ENCODE peak calls at places on chromosomes 13 and 19, in six cellular contexts. L is IMR-90, C is mesenchymal stem cell, V is H1, N is trophoblast cell, I is neuronal stem cell. J is an unnamed sample.

GRCh38 chr19:33780746-33781145 is 15.9 kb upstream of the KCTD15 start:
- DNase-seq in L (no peak), C (no peak), V (no peak), N (no peak), I (no peak), J (no peak)

GRCh38 chr13:101751488-101751887 is 299.0 kb downstream of the ITGBL1 start:
- DNase-seq in L (peak), C (peak), V (no peak), N (peak), I (no peak), J (no peak)

GRCh38 chr19:56617531-56617930 is 22.4 kb downstream of the ZNF71 start:
- DNase-seq in L (no peak), C (no peak), V (no peak), N (no peak), I (no peak), J (no peak)

GRCh38 chr19:3980353-3981251 is 4.7 kb downstream of the EEF2 start:
- DNase-seq in L (no peak), C (no peak), V (no peak), N (no peak), I (no peak), J (peak)

GRCh38 chr13:103517066-103517767 is 451.0 kb upstream of the SLC10A2 start:
- DNase-seq in L (no peak), C (no peak), V (no peak), N (no peak), I (no peak), J (no peak)

GRCh38 chr19:18700501-18701249 is 17.2 kb downstream of the CRTC1 start:
- DNase-seq in L (peak), C (peak), V (no peak), N (peak), I (peak), J (peak)

GRCh38 chr13:42354246-42355117 is 82.5 kb downstream of the AKAP11 start:
- DNase-seq in L (peak), C (peak), V (no peak), N (no peak), I (no peak), J (no peak)

GRCh38 chr13:76596216-76596615 is 290.0 kb downstream of the KCTD12 start:
- DNase-seq in L (no peak), C (no peak), V (no peak), N (peak), I (no peak), J (no peak)

GRCh38 chr13:103022328-103022727 is 43.9 kb downstream of the SLC10A2 start:
- DNase-seq in L (no peak), C (no peak), V (no peak), N (peak), I (no peak), J (no peak)

GRCh38 chr13:30819136-30819875 is 84.0 kb downstream of the ALOX5AP start:
- DNase-seq in L (no peak), C (peak), V (no peak), N (no peak), I (no peak), J (no peak)

GRCh38 chr19:55069137-55069858 is 6.3 kb upstream of the RDH13 start:
- DNase-seq in L (no peak), C (peak), V (no peak), N (peak), I (no peak), J (peak)

GRCh38 chr19:47097396-47098217 is 16.0 kb downstream of the ZC3H4 start:
- DNase-seq in L (no peak), C (no peak), V (no peak), N (no peak), I (no peak), J (no peak)

GRCh38 chr13:28820099-28821051 is at the start of gene MTUS2:
- DNase-seq in L (no peak), C (peak), V (no peak), N (peak), I (peak), J (peak)

GRCh38 chr13:46172531-46172991 is 9.4 kb downstream of the LCP1 start:
- DNase-seq in L (no peak), C (no peak), V (no peak), N (peak), I (no peak), J (no peak)

GRCh38 chr19:28402701-28403290 is 810.2 kb downstream of the UQCRFS1 start:
- DNase-seq in L (no peak), C (no peak), V (no peak), N (no peak), I (no peak), J (no peak)

GRCh38 chr19:47660435-47660832 is 51.5 kb downstream of the BICRA start:
- DNase-seq in L (no peak), C (no peak), V (no peak), N (peak), I (no peak), J (no peak)

GRCh38 chr19:42158926-42159325 is 26.7 kb upstream of the POU2F2 start:
- DNase-seq in L (no peak), C (no peak), V (no peak), N (no peak), I (no peak), J (no peak)

GRCh38 chr13:35699181-35699580 is 222.7 kb upstream of the MAB21L1 start:
- DNase-seq in L (peak), C (no peak), V (no peak), N (peak), I (no peak), J (no peak)

GRCh38 chr19:5131866-5132561 is 163.1 kb downstream of the KDM4B start:
- DNase-seq in L (no peak), C (no peak), V (no peak), N (peak), I (peak), J (no peak)

GRCh38 chr19:34173145-34173956 is 1.0 kb downstream of the LSM14A start:
- DNase-seq in L (peak), C (peak), V (peak), N (peak), I (peak), J (peak)

GRCh38 chr19:19711934-19712828 is 20.7 kb downstream of the ZNF14 start:
- DNase-seq in L (no peak), C (peak), V (no peak), N (no peak), I (no peak), J (no peak)

GRCh38 chr19:11624064-11624463 is 26.8 kb downstream of the ZNF627 start:
- DNase-seq in L (peak), C (peak), V (no peak), N (no peak), I (no peak), J (no peak)

GRCh38 chr19:1746401-1747284 is 6.7 kb upstream of the ONECUT3 start:
- DNase-seq in L (peak), C (peak), V (peak), N (no peak), I (no peak), J (no peak)

GRCh38 chr19:15529774-15530372 is 21.5 kb downstream of the CYP4F22 start:
- DNase-seq in L (no peak), C (no peak), V (no peak), N (peak), I (no peak), J (no peak)

GRCh38 chr13:42525035-42525504 is 48.9 kb upstream of the TNFSF11 start:
- DNase-seq in L (no peak), C (peak), V (no peak), N (no peak), I (no peak), J (no peak)

GRCh38 chr13:73303858-73304257 is 245.1 kb downstream of the KLF5 start:
- DNase-seq in L (peak), C (no peak), V (peak), N (no peak), I (no peak), J (peak)

GRCh38 chr13:73945871-73946270 is 188.3 kb downstream of the KLF12 start:
- DNase-seq in L (no peak), C (no peak), V (no peak), N (no peak), I (peak), J (no peak)

GRCh38 chr13:21517576-21517975 is 58.5 kb upstream of the ZDHHC20 start:
- DNase-seq in L (no peak), C (no peak), V (no peak), N (no peak), I (no peak), J (no peak)

GRCh38 chr13:49443327-49443688 is 556 bp downstream of the CAB39L start:
- DNase-seq in L (peak), C (no peak), V (no peak), N (peak), I (peak), J (no peak)

GRCh38 chr13:24222756-24223155 is 62.2 kb downstream of the SPATA13 start:
- DNase-seq in L (no peak), C (no peak), V (no peak), N (no peak), I (no peak), J (no peak)

GRCh38 chr13:24223341-24224231 is 63.1 kb downstream of the SPATA13 start:
- DNase-seq in L (no peak), C (no peak), V (no peak), N (no peak), I (no peak), J (no peak)

GRCh38 chr13:24225062-24225461 is 64.5 kb downstream of the SPATA13 start:
- DNase-seq in L (no peak), C (no peak), V (no peak), N (no peak), I (no peak), J (no peak)

GRCh38 chr13:24225930-24226329 is 65.4 kb downstream of the SPATA13 start:
- DNase-seq in L (no peak), C (no peak), V (no peak), N (no peak), I (no peak), J (peak)

GRCh38 chr13:24224232-24224680 is 63.7 kb downstream of the SPATA13 start:
- DNase-seq in L (no peak), C (no peak), V (no peak), N (no peak), I (no peak), J (no peak)
- H3K9ac ChIP-seq in L (no peak), C (no peak), V (no peak), N (no peak), I (no peak), J (no peak)

DNA sequence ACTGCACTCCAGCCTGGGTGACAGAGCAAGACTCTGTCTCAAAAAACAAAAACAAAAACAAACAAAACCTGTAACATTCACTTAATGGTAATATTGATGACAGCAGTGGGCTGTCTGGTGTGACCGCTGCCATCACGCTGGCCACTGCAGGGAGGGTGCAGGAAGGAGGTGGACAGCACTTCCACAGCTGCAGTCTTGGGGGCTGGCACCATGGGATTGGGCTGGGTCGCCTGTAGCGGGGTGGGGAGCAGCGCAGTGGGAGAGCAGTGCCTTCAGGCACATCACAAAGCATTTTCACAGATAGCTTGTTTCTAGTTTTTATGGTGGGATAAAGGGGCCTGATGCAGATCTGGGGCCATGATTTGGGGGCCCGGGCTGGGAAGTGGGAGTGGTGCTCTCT is 5.3 kb downstream of the IGFL4 start:
- DNase-seq in L (no peak), C (no peak), V (no peak), N (no peak), I (no peak), J (no peak)
- H3K23ac ChIP-seq in L (no peak), C (no peak), V (no peak), N (no peak), I (no peak), J (no peak)

DNA sequence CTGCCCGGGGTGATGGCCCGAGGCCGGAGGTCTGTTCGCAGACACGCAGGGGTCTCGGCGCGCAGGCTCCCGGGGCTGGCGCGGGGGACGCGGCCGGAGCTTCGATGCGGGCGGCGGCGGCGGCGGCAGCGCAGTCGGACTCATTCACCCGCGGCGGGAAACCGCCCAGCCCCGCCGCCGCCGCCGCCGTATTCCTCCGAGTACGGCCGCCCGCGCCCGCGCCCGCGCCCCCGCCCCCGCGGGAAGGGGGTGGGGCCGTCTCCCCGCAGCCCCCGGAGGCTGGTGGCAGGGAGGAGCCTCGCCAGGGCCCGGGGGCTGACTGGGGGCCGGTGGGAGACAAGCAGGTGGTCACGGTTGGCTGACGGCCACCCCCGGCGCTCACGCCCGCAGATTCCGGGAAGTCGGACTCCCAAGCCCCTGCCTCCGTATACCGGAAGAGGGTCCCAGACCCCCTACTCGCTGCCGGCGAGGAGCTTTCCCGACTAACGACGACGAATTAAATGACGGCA is at the start of gene C2CD4C:
- DNase-seq in L (no peak), C (peak), V (no peak), N (peak), I (no peak), J (peak)
- H2AFZ ChIP-seq in L (peak), C (peak), V (no peak), N (no peak), I (peak), J (no peak)

DNA sequence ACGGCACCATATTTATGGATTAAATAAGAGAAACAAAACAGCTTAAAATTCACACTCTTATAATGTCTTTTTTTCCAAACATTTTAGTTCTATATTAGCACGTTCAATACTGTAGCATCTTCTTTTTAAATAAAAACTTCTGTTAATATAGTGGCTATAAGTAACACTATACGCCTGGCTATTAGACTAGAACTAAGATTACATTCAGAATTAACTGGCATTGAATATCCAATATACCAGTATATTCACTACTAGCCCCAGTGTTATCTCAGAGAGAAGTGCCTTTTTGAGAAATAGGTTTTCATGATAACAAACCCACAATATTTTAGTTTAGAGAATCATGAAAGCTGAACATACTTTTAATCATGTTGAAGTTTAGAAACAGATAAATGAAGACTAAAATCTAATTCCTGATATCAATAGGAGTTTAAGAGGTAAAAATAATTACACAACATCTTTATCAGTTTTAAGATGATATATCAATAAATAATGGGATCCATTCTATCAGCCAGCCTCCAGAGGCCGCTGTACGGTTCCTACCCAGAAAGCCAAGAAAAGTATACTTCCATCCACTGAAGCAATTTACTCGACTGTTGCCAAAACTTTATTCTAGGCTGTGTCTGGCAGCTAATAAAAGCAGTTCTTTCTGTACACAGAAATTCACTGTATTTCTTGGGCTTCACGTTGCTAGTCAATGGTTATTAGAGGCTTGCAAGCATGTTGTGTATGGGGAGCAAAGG is 1113.4 kb upstream of the MIR17HG start:
- DNase-seq in L (no peak), C (no peak), V (no peak), N (no peak), I (no peak), J (no peak)
- H3K9ac ChIP-seq in L (no peak), C (no peak), V (no peak), N (no peak), I (no peak), J (no peak)

GRCh38 chr19:38930776-38931761 is at the start of gene MRPS12:
- DNase-seq in L (peak), C (peak), V (peak), N (peak), I (peak), J (peak)
- H3K23ac ChIP-seq in L (peak), C (no peak), V (no peak), N (no peak), I (peak), J (no peak)

GRCh38 chr13:109381546-109382180 is 404.7 kb downstream of the IRS2 start:
- DNase-seq in L (peak), C (peak), V (no peak), N (peak), I (no peak), J (no peak)
- H2AFZ ChIP-seq in L (peak), C (no peak), V (no peak), N (no peak), I (no peak), J (no peak)

GRCh38 chr19:58500242-58500641 is 11.6 kb downstream of the SLC27A5 start:
- DNase-seq in L (no peak), C (no peak), V (no peak), N (no peak), I (no peak), J (no peak)
- H3K9ac ChIP-seq in L (no peak), C (peak), V (peak), N (no peak), I (peak), J (peak)

GRCh38 chr19:50273821-50274220 is 55.4 kb downstream of the KCNC3 start:
- DNase-seq in L (no peak), C (no peak), V (no peak), N (no peak), I (no peak), J (no peak)

GRCh38 chr19:50277966-50278580 is 51.1 kb downstream of the KCNC3 start:
- DNase-seq in L (no peak), C (no peak), V (no peak), N (no peak), I (no peak), J (no peak)

GRCh38 chr19:50275577-50276368 is 53.4 kb downstream of the KCNC3 start:
- DNase-seq in L (no peak), C (no peak), V (no peak), N (no peak), I (no peak), J (no peak)

GRCh38 chr19:50280074-50280473 is 49.1 kb downstream of the KCNC3 start:
- DNase-seq in L (no peak), C (no peak), V (no peak), N (no peak), I (no peak), J (no peak)

DNA sequence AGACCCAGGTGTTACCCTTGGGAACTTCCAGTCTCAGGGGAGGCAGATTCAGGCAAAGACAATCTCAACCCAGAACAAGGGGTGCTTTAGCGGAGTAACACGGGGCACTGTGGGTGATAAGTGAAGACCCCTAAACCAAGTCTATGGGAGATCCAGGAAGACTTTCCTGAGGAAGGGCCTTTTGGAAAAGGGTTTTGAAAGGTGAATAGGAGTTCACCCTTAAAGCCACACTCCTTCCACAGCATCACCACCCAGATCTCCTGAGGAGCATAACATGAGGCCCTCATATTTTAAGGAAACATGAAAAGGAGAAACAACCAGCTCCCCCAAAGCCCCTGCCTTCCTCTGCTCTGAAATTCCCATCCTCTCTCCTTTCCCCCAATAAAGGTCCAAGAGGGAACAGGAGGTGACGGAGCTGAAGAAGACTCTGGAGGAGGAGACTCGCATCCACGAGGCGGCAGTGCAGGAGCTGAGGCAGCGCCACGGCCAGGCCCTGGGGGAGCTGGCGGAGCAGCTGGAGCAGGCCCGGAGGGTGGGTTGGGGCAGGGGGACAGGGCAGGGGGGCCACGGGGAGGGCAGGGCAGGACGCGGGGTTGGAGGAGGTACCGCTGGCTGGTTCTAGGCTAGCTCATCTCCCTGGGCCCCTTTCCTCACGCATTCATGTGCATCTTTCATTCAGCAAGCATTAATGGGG is 52.7 kb downstream of the KCNC3 start:
- DNase-seq in L (no peak), C (no peak), V (no peak), N (no peak), I (no peak), J (no peak)
- H3K23ac ChIP-seq in L (no peak), C (no peak), V (no peak), N (no peak), I (peak), J (no peak)

DNA sequence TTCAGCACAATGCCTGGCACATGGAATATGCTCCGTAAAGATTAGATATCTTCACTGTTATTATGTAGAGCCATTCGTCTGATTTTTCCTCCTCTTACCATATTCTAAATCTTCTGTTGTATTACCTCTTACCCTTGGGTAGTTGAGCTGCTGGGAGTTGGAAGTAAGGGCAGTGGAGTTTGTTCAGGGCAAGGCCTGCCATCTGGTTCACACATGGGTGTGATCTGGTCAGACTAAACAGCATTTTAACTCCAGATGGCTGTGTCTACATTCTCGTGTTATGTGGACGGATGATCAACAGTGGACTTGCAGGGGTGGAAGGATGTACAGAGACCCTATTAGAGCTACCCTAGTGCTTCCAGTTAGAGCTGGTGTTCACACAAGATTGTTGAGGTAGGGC is 164.9 kb downstream of the ZIC5 start:
- DNase-seq in L (no peak), C (no peak), V (no peak), N (no peak), I (no peak), J (no peak)
- H2AFZ ChIP-seq in L (no peak), C (no peak), V (no peak), N (no peak), I (no peak), J (no peak)

DNA sequence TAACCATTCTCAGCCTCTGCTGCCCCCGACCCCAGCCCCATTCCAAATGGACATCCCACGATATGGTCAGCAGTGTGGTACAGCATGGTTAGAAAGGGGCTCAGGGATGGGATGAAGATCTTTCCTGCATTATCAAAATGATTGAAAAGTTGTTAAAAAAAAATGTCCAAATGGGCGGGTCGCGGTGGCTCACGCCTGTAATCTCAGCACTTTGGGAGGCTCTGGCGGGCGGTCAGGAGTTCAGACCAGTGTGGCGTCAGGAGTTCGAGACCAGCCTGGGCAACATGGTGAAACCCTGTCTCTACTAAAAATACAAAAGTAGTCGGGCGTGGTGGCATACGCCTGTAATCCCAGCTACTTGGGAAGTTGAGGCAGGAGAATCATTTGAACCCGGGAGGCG is 54.3 kb upstream of the ZNF254 start:
- DNase-seq in L (no peak), C (no peak), V (no peak), N (no peak), I (no peak), J (no peak)
- H3K9ac ChIP-seq in L (no peak), C (peak), V (no peak), N (no peak), I (no peak), J (no peak)

J was measured in H9.